ENCODE peak calls at places on chromosomes 13 and 19, in ten cellular contexts. X is midbrain; F is T-helper 17 cell; U is glutamatergic neuron; R is cardiac fibroblast; S is activated T-cell treated with anti-CD3 and anti-CD28 coated beads, Interleukin-2, amount 50 U/mL, for 72 hours; A is heart right ventricle; B is HCEC 1CT; E is kidney tubule cell; M is esophagus muscularis mucosa. W is an unnamed sample.

GRCh38 chr13:33464345-33464744 is 178.8 kb upstream of the STARD13 start:
- DNase-seq in X (no peak), F (no peak), U (no peak), R (no peak), S (no peak), A (no peak), B (no peak), E (no peak), M (no peak), W (no peak)

GRCh38 chr19:45523642-45524256 is 16.5 kb downstream of the VASP start:
- DNase-seq in X (peak), F (peak), U (peak), R (peak), S (peak), A (peak), B (peak), E (peak), M (peak), W (peak)

GRCh38 chr13:49307365-49307764 is 59.6 kb downstream of the CDADC1 start:
- DNase-seq in X (no peak), F (no peak), U (no peak), R (peak), S (no peak), A (no peak), B (no peak), E (no peak), M (no peak), W (no peak)

GRCh38 chr19:39913682-39914333 is 20.6 kb downstream of the FCGBP start:
- DNase-seq in X (no peak), F (no peak), U (no peak), R (no peak), S (no peak), A (no peak), B (no peak), E (no peak), M (no peak), W (no peak)

GRCh38 chr13:93635687-93636086 is 409.1 kb downstream of the GPC6 start:
- DNase-seq in X (no peak), F (no peak), U (no peak), R (peak), S (no peak), A (no peak), B (peak), E (no peak), M (no peak), W (no peak)

GRCh38 chr19:55600336-55601028 is 394 bp downstream of the ZNF524 start:
- DNase-seq in X (peak), F (no peak), U (peak), R (no peak), S (peak), A (no peak), B (peak), E (no peak), M (no peak), W (peak)

GRCh38 chr19:33471111-33471996 is 50.2 kb downstream of the PEPD start:
- DNase-seq in X (no peak), F (no peak), U (no peak), R (no peak), S (no peak), A (no peak), B (no peak), E (no peak), M (no peak), W (no peak)

GRCh38 chr13:111577429-111577828 is 257.0 kb downstream of the TEX29 start:
- DNase-seq in X (no peak), F (no peak), U (no peak), R (no peak), S (no peak), A (no peak), B (no peak), E (no peak), M (no peak), W (no peak)

W was measured in lung microvascular endothelial cell.